ENCODE peak calls at places on chromosomes 1 and 21, in nine cellular contexts. W, P, I, B, T, Q, L, R and D are unnamed samples.

GRCh38 chr1:243549791-243550190 is 293.9 kb downstream of the SDCCAG8 start:
- DNase-seq in B (no peak), L (no peak), R (no peak), P (no peak), W (no peak), T (no peak), Q (no peak), I (no peak), D (no peak)

GRCh38 chr21:33022828-33023573 is 2.7 kb upstream of the OLIG2 start:
- DNase-seq in P (peak; percentile 72), B (no peak), Q (no peak), I (no peak), T (no peak), R (no peak), L (no peak), W (no peak), D (no peak)

GRCh38 chr1:178407662-178408061 is 89.1 kb downstream of the CLEC20A start:
- DNase-seq in P (no peak), R (no peak), I (no peak), W (no peak), T (no peak), Q (no peak), L (no peak), B (no peak), D (no peak)

GRCh38 chr1:25771246-25772114 is 28.5 kb upstream of the SELENON start:
- DNase-seq in W (no peak), P (no peak), R (peak; percentile 59), Q (peak; percentile 73), B (peak; percentile 83), L (peak; percentile 76), I (no peak), T (peak; percentile 16), D (no peak)

GRCh38 chr1:54221113-54221834 is 21.3 kb downstream of the MRPL37 start:
- DNase-seq in R (no peak), P (no peak), W (no peak), Q (no peak), B (no peak), I (no peak), T (no peak), L (no peak), D (no peak)

GRCh38 chr1:206470692-206471414 is 577 bp downstream of the IKBKE start:
- DNase-seq in R (no peak), P (peak; percentile 71), I (peak; percentile 72), B (no peak), T (no peak), L (peak; percentile 51), Q (no peak), W (no peak), D (no peak)

GRCh38 chr1:86489242-86489878 is 20.6 kb downstream of the CLCA1 start:
- DNase-seq in I (no peak), P (no peak), B (no peak), Q (no peak), L (no peak), T (no peak), R (no peak), W (no peak), D (no peak)

GRCh38 chr1:231134624-231135023 is 27.2 kb upstream of the TRIM67 start:
- DNase-seq in B (no peak), Q (no peak), R (no peak), T (no peak), I (no peak), P (no peak), L (no peak), W (no peak), D (no peak)

GRCh38 chr1:5992034-5992813 is at the start of gene NPHP4:
- DNase-seq in Q (peak; percentile 100), W (peak; percentile 99), T (peak; percentile 100), R (peak; percentile 100), B (peak; percentile 100), L (peak; percentile 100), P (peak; percentile 99), I (peak; percentile 100), D (peak; percentile 100)
- TF ChIP-seq POLR2A in Q (peak; percentile 43), W (no peak), T (peak; percentile 10), R (peak; percentile 40), B (peak; percentile 54), L (peak; percentile 52), P (no peak), I (no peak), D (no peak)

GRCh38 chr1:3022511-3022973 is 1.3 kb downstream of the ACTRT2 start:
- DNase-seq in L (no peak), R (no peak), P (no peak), B (no peak), W (peak; percentile 45), T (no peak), Q (no peak), I (no peak), D (no peak)

GRCh38 chr1:3022976-3023375 is 1.7 kb downstream of the ACTRT2 start:
- DNase-seq in T (no peak), I (no peak), R (no peak), B (no peak), P (no peak), L (no peak), Q (no peak), W (peak; percentile 37), D (no peak)

GRCh38 chr1:3020263-3020909 is 881 bp upstream of the ACTRT2 start:
- DNase-seq in W (peak; percentile 46), L (no peak), B (no peak), R (no peak), P (no peak), I (no peak), Q (no peak), T (no peak), D (no peak)

GRCh38 chr1:3021233-3021671 is at the start of gene ACTRT2:
- DNase-seq in L (no peak), R (no peak), Q (no peak), P (no peak), T (no peak), I (no peak), B (no peak), W (peak; percentile 30), D (no peak)

DNA sequence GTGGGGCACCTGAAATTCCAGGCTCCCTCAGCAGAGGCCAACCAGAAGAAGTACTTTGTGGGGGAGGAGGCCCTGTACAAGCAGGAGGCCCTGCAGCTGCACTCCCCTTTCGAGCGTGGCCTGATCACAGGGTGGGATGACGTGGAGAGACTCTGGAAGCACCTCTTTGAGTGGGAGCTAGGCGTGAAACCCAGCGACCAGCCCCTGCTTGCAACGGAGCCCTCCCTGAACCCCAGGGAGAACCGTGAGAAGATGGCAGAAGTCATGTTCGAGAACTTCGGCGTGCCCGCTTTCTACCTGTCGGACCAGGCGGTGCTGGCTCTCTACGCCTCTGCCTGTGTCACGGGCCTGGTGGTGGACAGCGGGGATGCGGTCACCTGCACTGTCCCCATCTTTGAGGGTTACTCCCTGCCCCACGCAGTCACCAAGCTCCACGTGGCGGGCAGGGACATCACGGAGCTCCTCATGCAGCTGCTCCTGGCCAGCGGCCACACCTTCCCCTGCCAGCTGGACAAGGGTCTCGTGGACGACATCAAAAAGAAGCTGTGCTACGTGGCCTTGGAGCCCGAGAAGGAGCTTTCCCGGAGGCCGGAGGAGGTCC is 634 bp downstream of the ACTRT2 start:
- DNase-seq in I (no peak), R (no peak), P (no peak), W (peak; percentile 48), L (no peak), B (no peak), Q (no peak), T (no peak), D (no peak)
- H3K4me3 ChIP-seq in I (no peak overlapping the region), R (no peak overlapping the region), P (no peak overlapping the region), W (no peak overlapping the region), L (no peak overlapping the region), B (no peak overlapping the region), Q (no peak overlapping the region), T (no peak overlapping the region), D (no peak overlapping the region)

DNA sequence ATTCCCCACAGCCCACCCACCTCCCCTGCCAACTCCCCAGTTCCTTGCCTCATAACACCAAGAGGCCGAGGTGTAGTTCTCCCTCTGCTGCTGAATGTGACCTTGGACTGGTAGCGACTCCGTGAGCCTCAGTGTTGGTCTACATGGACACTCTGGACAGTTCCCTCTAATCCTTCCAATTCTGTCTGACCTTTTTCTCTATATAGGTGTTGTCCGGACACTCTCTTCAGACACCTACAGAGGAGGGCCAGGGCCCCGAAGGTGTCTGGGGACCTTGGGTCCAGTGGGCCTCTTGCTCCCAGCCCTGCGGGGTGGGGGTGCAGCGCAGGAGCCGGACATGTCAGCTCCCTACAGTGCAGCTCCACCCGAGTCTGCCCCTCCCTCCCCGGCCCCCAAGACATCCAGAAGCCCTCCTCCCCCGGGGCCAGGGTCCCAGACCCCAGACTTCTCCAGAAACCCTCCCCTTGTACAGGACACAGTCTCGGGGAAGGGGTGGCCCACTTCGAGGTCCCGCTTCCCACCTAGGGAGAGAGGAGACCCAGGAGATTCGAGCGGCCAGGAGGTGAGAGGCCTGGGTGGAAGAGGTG is 3.6 kb downstream of the ADAMTSL4 start:
- DNase-seq in W (no peak), P (no peak), Q (peak; percentile 55), T (no peak), B (no peak), L (no peak), I (no peak), R (no peak), D (no peak)
- TF ChIP-seq POLR2A in W (no peak), P (no peak), Q (no peak), T (no peak), B (no peak), L (no peak), I (no peak), R (no peak), D (no peak)

GRCh38 chr1:51345300-51345687 is 14.9 kb upstream of the TTC39A start:
- DNase-seq in P (no peak), R (no peak), B (no peak), Q (no peak), I (no peak), W (no peak), T (no peak), L (no peak), D (no peak)
- H3K4me3 ChIP-seq in P (peak overlapping the region; percentile 64), R (no peak overlapping the region), B (no peak overlapping the region), Q (no peak overlapping the region), I (no peak overlapping the region), W (peak overlapping the region; percentile 52), T (no peak overlapping the region), L (no peak overlapping the region), D (no peak overlapping the region)